ENCODE peak calls at places on chromosomes 6 and 20, in ten cellular contexts. L is uterus, O is A673, E is hepatocyte, B is osteoblast, K is right lobe of liver, U is upper lobe of right lung, Y is IMR-90, M is ovary, V is neural progenitor cell. I is an unnamed sample.

GRCh38 chr6:35280903-35281302 is 16.7 kb upstream of the DEF6 start:
- DNase-seq in L (no peak), O (no peak), E (no peak), B (peak), K (no peak), U (no peak), Y (peak), M (no peak), V (no peak), I (no peak)

GRCh38 chr6:53359843-53360834 is 11.4 kb upstream of the ELOVL5 start:
- DNase-seq in L (no peak), O (no peak), E (peak), B (peak), K (no peak), U (no peak), Y (peak), M (no peak), V (no peak), I (no peak)

GRCh38 chr20:25300496-25301170 is 52.7 kb downstream of the PYGB start:
- DNase-seq in L (no peak), O (no peak), E (no peak), B (peak), K (no peak), U (no peak), Y (peak), M (no peak), V (peak), I (no peak)

GRCh38 chr6:141421378-141421777 is 711.3 kb upstream of the GJE1 start:
- DNase-seq in L (no peak), O (no peak), E (no peak), B (no peak), K (no peak), U (no peak), Y (peak), M (no peak), V (no peak), I (no peak)

GRCh38 chr6:6004147-6004995 is 2.4 kb downstream of the NRN1 start:
- DNase-seq in L (no peak), O (peak), E (no peak), B (peak), K (no peak), U (no peak), Y (no peak), M (no peak), V (peak), I (peak)

GRCh38 chr20:58251979-58252591 is 23.6 kb upstream of the ANKRD60 start:
- DNase-seq in L (no peak), O (peak), E (peak), B (peak), K (no peak), U (no peak), Y (peak), M (no peak), V (no peak), I (no peak)

GRCh38 chr6:137903933-137904821 is 37.1 kb downstream of the TNFAIP3 start:
- DNase-seq in L (no peak), O (no peak), E (peak), B (no peak), K (no peak), U (no peak), Y (peak), M (no peak), V (no peak), I (no peak)

GRCh38 chr6:2412731-2413130 is 167.3 kb upstream of the GMDS start:
- DNase-seq in L (no peak), O (no peak), E (no peak), B (peak), K (no peak), U (no peak), Y (peak), M (no peak), V (no peak), I (no peak)

GRCh38 chr6:144331610-144332009 is 46.5 kb downstream of the UTRN start:
- DNase-seq in L (no peak), O (no peak), E (no peak), B (peak), K (no peak), U (no peak), Y (peak), M (no peak), V (no peak), I (no peak)

GRCh38 chr6:108653864-108654402 is 93.2 kb downstream of the FOXO3 start:
- DNase-seq in L (peak), O (no peak), E (no peak), B (no peak), K (peak), U (no peak), Y (peak), M (peak), V (no peak), I (no peak)
- H3K4me3 ChIP-seq in L (no peak), O (no peak), E (no peak), B (no peak), K (no peak), U (no peak), Y (no peak), M (no peak), V (no peak), I (no peak)

GRCh38 chr6:91298543-91299145 is 711.8 kb upstream of the MAP3K7 start:
- DNase-seq in L (no peak), O (no peak), E (no peak), B (no peak), K (no peak), U (no peak), Y (no peak), M (no peak), V (peak), I (no peak)
- H3K27ac ChIP-seq in L (no peak), O (no peak), E (peak), B (no peak), K (no peak), U (no peak), Y (no peak), M (no peak), V (peak), I (no peak)

GRCh38 chr6:24825130-24825630 is 26.5 kb upstream of the ARMH2 start:
- DNase-seq in L (no peak), O (no peak), E (no peak), B (no peak), K (no peak), U (no peak), Y (no peak), M (no peak), V (no peak), I (no peak)

GRCh38 chr6:24824142-24824755 is 25.5 kb upstream of the ARMH2 start:
- DNase-seq in L (no peak), O (peak), E (no peak), B (no peak), K (no peak), U (no peak), Y (no peak), M (no peak), V (no peak), I (no peak)

GRCh38 chr6:24829657-24830056 is 30.9 kb upstream of the ARMH2 start:
- DNase-seq in L (no peak), O (no peak), E (no peak), B (no peak), K (no peak), U (no peak), Y (no peak), M (no peak), V (no peak), I (no peak)

GRCh38 chr6:24827162-24827561 is 28.4 kb upstream of the ARMH2 start:
- DNase-seq in L (no peak), O (no peak), E (no peak), B (no peak), K (no peak), U (no peak), Y (no peak), M (no peak), V (peak), I (no peak)

DNA sequence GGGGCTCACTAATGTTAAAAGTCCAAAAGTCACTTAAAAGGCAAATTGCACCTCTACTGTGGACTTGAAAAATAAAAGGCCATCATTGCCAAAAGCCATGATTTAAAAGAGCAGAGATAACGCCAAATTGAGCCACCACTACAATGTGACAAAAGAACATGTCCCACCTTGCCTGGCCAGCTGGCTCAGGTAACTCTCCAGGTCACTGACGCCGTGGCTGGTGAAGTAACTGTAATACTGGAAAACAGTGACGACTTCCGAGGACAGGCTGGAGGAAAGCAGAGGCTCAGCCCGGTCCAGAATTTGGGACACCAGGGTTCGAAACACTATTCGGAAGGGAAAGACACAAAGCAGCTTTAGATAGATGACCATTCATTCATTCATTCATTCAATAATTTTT is 29.3 kb upstream of the ARMH2 start:
- DNase-seq in L (no peak), O (no peak), E (no peak), B (no peak), K (no peak), U (no peak), Y (no peak), M (no peak), V (no peak), I (no peak)
- H3K4me3 ChIP-seq in L (no peak), O (no peak), E (no peak), B (no peak), K (no peak), U (no peak), Y (no peak), M (no peak), V (no peak), I (no peak)

GRCh38 chr6:130019796-130020105 is 1.4 kb downstream of the L3MBTL3 start:
- DNase-seq in L (no peak), O (no peak), E (peak), B (peak), K (no peak), U (no peak), Y (no peak), M (no peak), V (no peak), I (peak)

GRCh38 chr6:130020892-130021483 is 2.6 kb downstream of the L3MBTL3 start:
- DNase-seq in L (peak), O (peak), E (peak), B (peak), K (peak), U (no peak), Y (peak), M (peak), V (peak), I (peak)

GRCh38 chr6:130018292-130018829 is at the start of gene L3MBTL3:
- DNase-seq in L (peak), O (peak), E (peak), B (peak), K (peak), U (peak), Y (peak), M (peak), V (peak), I (peak)

GRCh38 chr6:130018830-130019795 is 732 bp downstream of the L3MBTL3 start:
- DNase-seq in L (peak), O (peak), E (peak), B (peak), K (peak), U (no peak), Y (peak), M (peak), V (peak), I (peak)

DNA sequence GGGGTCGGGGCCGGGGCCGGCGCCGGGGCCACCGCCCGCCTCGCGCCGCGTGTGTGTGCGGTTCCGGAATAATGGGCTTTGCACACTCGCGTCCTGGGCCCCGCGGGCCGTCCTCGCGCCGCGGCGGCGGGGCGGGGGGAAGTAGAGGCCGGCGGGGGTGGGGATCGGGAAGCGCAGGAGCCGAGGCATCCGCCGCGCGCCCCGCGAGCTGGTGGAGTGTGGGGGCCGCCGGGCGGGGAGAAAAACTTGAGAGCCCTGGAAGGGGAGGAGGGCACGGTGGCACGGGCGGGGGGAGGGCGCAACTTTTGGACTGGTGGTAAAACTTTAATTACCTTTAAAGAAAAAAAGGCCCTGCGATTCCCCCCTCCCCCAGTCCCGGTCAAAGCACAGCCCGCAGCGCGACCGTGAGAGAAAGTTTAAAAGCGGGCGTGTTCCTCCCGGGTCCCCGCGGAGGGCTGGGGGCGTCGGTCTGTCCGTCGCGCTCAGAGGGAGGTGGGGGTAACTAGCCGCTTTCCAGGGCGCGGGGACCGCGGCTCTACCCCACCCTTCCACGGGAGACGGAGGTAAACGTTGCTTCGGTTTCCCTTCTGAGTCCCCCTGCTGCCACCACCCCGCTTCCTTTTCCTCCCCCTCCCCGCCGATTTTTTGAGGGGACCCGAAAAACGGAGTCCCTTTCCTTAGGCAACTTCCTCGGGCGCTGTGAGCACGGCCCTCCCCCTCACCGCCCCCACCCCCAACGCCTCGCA is 1.9 kb downstream of the L3MBTL3 start:
- DNase-seq in L (peak), O (peak), E (peak), B (peak), K (peak), U (peak), Y (no peak), M (peak), V (peak), I (peak)
- H3K27ac ChIP-seq in L (peak), O (peak), E (peak), B (peak), K (peak), U (peak), Y (peak), M (peak), V (no peak), I (peak)